ENCODE peak calls at places on chromosomes 4 and X, in four cellular contexts. R, S, B and U are unnamed samples.

GRCh38 chr4:53479731-53480525 is 102.5 kb downstream of the FIP1L1 start:
- DNase-seq in R (no peak), S (no peak), B (no peak), U (no peak)

GRCh38 chr4:48400416-48400815 is 59.1 kb downstream of the SLAIN2 start:
- DNase-seq in R (no peak), S (no peak), B (no peak), U (no peak)

GRCh38 chrX:17030580-17031285 is 84.3 kb downstream of the REPS2 start:
- DNase-seq in R (no peak), S (no peak), B (no peak), U (no peak)

GRCh38 chr4:85149656-85150055 is 183.2 kb upstream of the WDFY3 start:
- DNase-seq in R (no peak), S (no peak), B (no peak), U (no peak)

GRCh38 chrX:152895724-152896420 is 2.0 kb upstream of the ZNF185 start:
- DNase-seq in R (no peak), S (no peak), B (no peak), U (no peak)

GRCh38 chr4:6516762-6517161 is 44.3 kb upstream of the PPP2R2C start:
- DNase-seq in R (no peak), S (no peak), B (no peak), U (no peak)

GRCh38 chr4:37953620-37954325 is 6.4 kb upstream of the PTTG2 start:
- DNase-seq in R (no peak), S (no peak), B (no peak), U (no peak)

GRCh38 chrX:21528076-21528475 is 130.1 kb downstream of the KLHL34 start:
- DNase-seq in R (no peak), S (no peak), B (no peak), U (no peak)

GRCh38 chrX:154444755-154445246 is 860 bp downstream of the FAM50A start:
- DNase-seq in R (no peak), S (no peak), B (no peak), U (no peak)

GRCh38 chr4:152991361-152991760 is 55.2 kb downstream of the FHDC1 start:
- DNase-seq in R (no peak), S (no peak), B (no peak), U (no peak)

GRCh38 chr4:55393461-55394320 is 2.1 kb upstream of the TMEM165 start:
- DNase-seq in R (no peak), S (no peak), B (no peak), U (no peak)

GRCh38 chr4:37662306-37662705 is 23.9 kb downstream of the RELL1 start:
- DNase-seq in R (no peak), S (no peak), B (no peak), U (no peak)

GRCh38 chrX:68897546-68897945 is 68.7 kb downstream of the EFNB1 start:
- DNase-seq in R (no peak), S (no peak), B (no peak), U (no peak)

GRCh38 chr4:74252933-74253332 is 55.3 kb upstream of the EPGN start:
- DNase-seq in R (no peak), S (no peak), B (no peak), U (no peak)

GRCh38 chrX:50920132-50920531 is 9.6 kb downstream of the BMP15 start:
- DNase-seq in R (no peak), S (no peak), B (no peak), U (no peak)

GRCh38 chr4:126405369-126405982 is 1090.7 kb downstream of the FAT4 start:
- DNase-seq in R (no peak), S (no peak), B (no peak), U (peak)

GRCh38 chrX:12309733-12310054 is 171.4 kb downstream of the FRMPD4 start:
- DNase-seq in R (no peak), S (no peak), B (no peak), U (no peak)

GRCh38 chrX:18896680-18897544 is 87.0 kb downstream of the PHKA2 start:
- DNase-seq in R (no peak), S (no peak), B (no peak), U (no peak)

GRCh38 chr4:155208258-155209054 is at the start of gene NPY2R:
- DNase-seq in R (no peak), S (no peak), B (no peak), U (no peak)

GRCh38 chrX:3743821-3744439 is 30.5 kb upstream of the PRKX start:
- DNase-seq in R (no peak), S (no peak), B (no peak), U (no peak)

GRCh38 chrX:132883358-132883908 is 75.0 kb downstream of the HS6ST2 start:
- DNase-seq in R (no peak), S (no peak), B (no peak), U (no peak)

GRCh38 chr4:115824630-115825029 is 711.2 kb upstream of the NDST4 start:
- DNase-seq in R (no peak), S (no peak), B (no peak), U (no peak)

GRCh38 chr4:25859429-25860148 is 3.2 kb downstream of the SEL1L3 start:
- DNase-seq in R (no peak), S (peak), B (no peak), U (peak)

GRCh38 chr4:8515316-8516060 is 64.7 kb upstream of the GPR78 start:
- DNase-seq in R (no peak), S (no peak), B (no peak), U (no peak)

GRCh38 chrX:43333543-43333942 is 322.6 kb upstream of the MAOA start:
- DNase-seq in R (no peak), S (no peak), B (no peak), U (no peak)

GRCh38 chrX:142095816-142096215 is 109.3 kb downstream of the MAGEC2 start:
- DNase-seq in R (no peak), S (no peak), B (no peak), U (no peak)

GRCh38 chr4:41169256-41169655 is 45.1 kb downstream of the APBB2 start:
- DNase-seq in R (no peak), S (no peak), B (no peak), U (no peak)

GRCh38 chrX:48785525-48786214 is 720 bp upstream of the GATA1 start:
- DNase-seq in R (no peak), S (no peak), B (no peak), U (no peak)

GRCh38 chrX:103056902-103057301 is 7.1 kb downstream of the BEX1 start:
- DNase-seq in R (no peak), S (no peak), B (no peak), U (no peak)

GRCh38 chr4:185550933-185551332 is 15.6 kb upstream of the PDLIM3 start:
- DNase-seq in R (no peak), S (no peak), B (no peak), U (no peak)

GRCh38 chrX:120697053-120697452 is 67.2 kb upstream of the C1GALT1C1 start:
- DNase-seq in R (no peak), S (no peak), B (no peak), U (peak)

GRCh38 chrX:153336128-153336894 is 2.4 kb downstream of the ZNF275 start:
- DNase-seq in R (no peak), S (peak), B (no peak), U (peak)

GRCh38 chr4:2662598-2662997 is 93.5 kb downstream of the TNIP2 start:
- DNase-seq in R (no peak), S (no peak), B (no peak), U (no peak)

GRCh38 chr4:99885687-99886086 is 8.5 kb downstream of the LAMTOR3 start:
- DNase-seq in R (no peak), S (no peak), B (no peak), U (no peak)

GRCh38 chr4:41505161-41505653 is 32.8 kb upstream of the LIMCH1 start:
- DNase-seq in R (no peak), S (no peak), B (no peak), U (no peak)

GRCh38 chr4:155591784-155592567 is 74.7 kb upstream of the GUCY1A1 start:
- DNase-seq in R (no peak), S (no peak), B (no peak), U (no peak)

GRCh38 chrX:118652717-118653116 is 74.7 kb upstream of the IL13RA1 start:
- DNase-seq in R (no peak), S (no peak), B (no peak), U (no peak)

GRCh38 chrX:121308276-121308805 is 260.9 kb downstream of the GLUD2 start:
- DNase-seq in R (no peak), S (peak), B (peak), U (peak)

GRCh38 chr4:2950221-2950989 is 12.8 kb downstream of the NOP14 start:
- DNase-seq in R (no peak), S (no peak), B (no peak), U (no peak)

DNA sequence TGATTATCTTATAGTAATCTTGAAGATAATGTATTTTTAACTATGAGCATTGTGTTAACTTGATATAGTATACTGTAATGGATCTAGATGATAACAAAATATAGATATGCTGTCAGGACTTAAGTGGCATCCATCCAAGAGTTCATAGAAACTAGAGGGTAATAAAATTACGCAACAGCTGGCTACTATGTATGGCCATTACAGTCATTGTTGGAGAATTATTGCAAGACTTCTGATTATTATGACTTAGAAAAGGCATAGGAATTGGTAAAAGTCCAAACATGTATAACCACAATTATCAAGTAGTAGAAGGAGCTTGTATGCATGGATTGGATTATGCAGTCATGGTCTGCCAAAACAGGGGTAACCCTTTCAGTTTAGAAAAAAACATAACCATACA is 9.5 kb downstream of the OGT start:
- DNase-seq in R (no peak), S (no peak), B (no peak), U (no peak)
- TF ChIP-seq CTCF in R (no peak), S (no peak), B (no peak), U (no peak)

DNA sequence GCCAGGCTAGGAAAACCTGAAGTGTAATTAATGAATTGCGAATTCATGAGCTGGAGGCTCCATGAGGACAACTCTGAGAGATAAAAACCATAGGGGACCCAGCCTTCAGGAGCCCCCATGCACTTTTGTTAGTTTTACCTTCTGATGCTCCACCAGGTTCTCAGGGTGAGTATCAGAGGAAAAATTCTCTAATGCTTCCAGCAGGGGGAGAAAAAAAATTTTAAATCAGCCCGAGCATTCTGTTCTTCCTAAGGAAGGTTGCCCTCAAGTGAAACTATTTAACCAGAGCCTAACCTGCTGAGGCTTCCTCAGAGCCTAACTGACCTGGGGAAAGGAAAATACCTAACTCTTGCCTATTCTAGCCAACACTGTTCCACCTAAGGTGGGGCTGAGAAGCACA is 552.6 kb downstream of the PPARGC1A start:
- DNase-seq in R (no peak), S (no peak), B (no peak), U (no peak)
- TF ChIP-seq CTCF in R (no peak), S (peak), B (no peak), U (no peak)

GRCh38 chr4:89563431-89563830 is 255.8 kb upstream of the GPRIN3 start:
- DNase-seq in R (no peak), S (no peak), B (no peak), U (no peak)

GRCh38 chr4:89561051-89561450 is 253.5 kb upstream of the GPRIN3 start:
- DNase-seq in R (no peak), S (no peak), B (no peak), U (no peak)

GRCh38 chr4:89556596-89557305 is 249.2 kb upstream of the GPRIN3 start:
- DNase-seq in R (no peak), S (no peak), B (no peak), U (no peak)

GRCh38 chr4:89562715-89563114 is 255.1 kb upstream of the GPRIN3 start:
- DNase-seq in R (no peak), S (no peak), B (no peak), U (no peak)

GRCh38 chr4:89558147-89558546 is 250.5 kb upstream of the GPRIN3 start:
- DNase-seq in R (no peak), S (no peak), B (no peak), U (no peak)
- TF ChIP-seq CTCF in R (no peak), S (peak), B (no peak), U (peak)

DNA sequence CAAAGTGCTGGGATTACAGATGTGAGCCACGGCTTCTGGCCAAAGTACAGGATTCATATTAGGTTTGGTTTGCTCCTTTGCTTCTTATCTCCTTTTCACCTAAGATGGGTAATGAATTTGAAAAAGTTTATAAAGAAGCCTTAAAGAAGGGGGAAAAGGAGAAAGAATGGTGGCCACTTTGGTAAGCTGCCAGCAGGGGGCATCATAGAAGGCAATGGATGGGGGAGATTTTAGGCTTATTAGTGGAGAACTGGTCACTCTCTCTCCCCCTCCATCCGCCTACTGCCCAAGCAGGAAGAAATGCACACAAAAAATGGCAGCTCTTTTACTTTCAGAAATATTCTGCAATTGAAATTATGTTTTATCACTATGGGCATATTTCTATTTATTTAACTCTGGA is 32.0 kb downstream of the SPARCL1 start:
- DNase-seq in R (no peak), S (no peak), B (no peak), U (no peak)
- TF ChIP-seq CTCF in R (no peak), S (peak), B (no peak), U (peak)

GRCh38 chrX:23779025-23779424 is 3.9 kb upstream of the SAT1 start:
- DNase-seq in R (no peak), S (no peak), B (no peak), U (no peak)
- TF ChIP-seq CTCF in R (no peak), S (no peak), B (no peak), U (no peak)

GRCh38 chr4:75940692-75941253 is at the start of gene NAAA:
- DNase-seq in R (no peak), S (peak), B (peak), U (peak)
- TF ChIP-seq CTCF in R (no peak), S (no peak), B (peak), U (peak)